ENCODE peak calls at places on chromosomes 6 and 20, in five cellular contexts. F is AG09319, N is right atrium auricular region, U is epithelial cell of esophagus, G is OCI-LY7. P is an unnamed sample.

GRCh38 chr6:5401845-5402738 is 140.8 kb downstream of the FARS2 start:
- DNase-seq in F (no peak), N (no peak), U (peak), G (peak), P (no peak)

GRCh38 chr6:12137480-12137879 is 125.4 kb downstream of the HIVEP1 start:
- DNase-seq in F (peak), N (peak), U (peak), G (no peak), P (no peak)

GRCh38 chr20:58880994-58881752 is 28.7 kb downstream of the GNAS start:
- DNase-seq in F (no peak), N (no peak), U (no peak), G (no peak), P (no peak)

GRCh38 chr6:113594726-113595125 is 262.4 kb upstream of the MARCKS start:
- DNase-seq in F (no peak), N (no peak), U (peak), G (peak), P (no peak)

GRCh38 chr20:50418890-50419642 is 91.1 kb upstream of the PTPN1 start:
- DNase-seq in F (no peak), N (no peak), U (no peak), G (no peak), P (no peak)

GRCh38 chr6:11043552-11043960 is 549 bp downstream of the ELOVL2 start:
- DNase-seq in F (no peak), N (no peak), U (no peak), G (no peak), P (peak)

GRCh38 chr6:107866606-107867301 is 42.6 kb upstream of the SCML4 start:
- DNase-seq in F (no peak), N (no peak), U (peak), G (peak), P (peak)

GRCh38 chr20:62356948-62357667 is 10.0 kb downstream of the LAMA5 start:
- DNase-seq in F (no peak), N (no peak), U (peak), G (no peak), P (no peak)

GRCh38 chr20:56975838-56976237 is 290.6 kb downstream of the BMP7 start:
- DNase-seq in F (no peak), N (no peak), U (no peak), G (no peak), P (no peak)

GRCh38 chr6:119476024-119476423 is 126.5 kb upstream of the MAN1A1 start:
- DNase-seq in F (no peak), N (no peak), U (no peak), G (no peak), P (no peak)

GRCh38 chr20:23873370-23874015 is 6.1 kb downstream of the CST5 start:
- DNase-seq in F (no peak), N (no peak), U (no peak), G (no peak), P (no peak)

GRCh38 chr20:57260065-57260958 is 6.1 kb downstream of the BMP7 start:
- DNase-seq in F (no peak), N (no peak), U (no peak), G (no peak), P (no peak)

GRCh38 chr6:105433723-105434122 is 30.8 kb upstream of the PREP start:
- DNase-seq in F (no peak), N (no peak), U (peak), G (no peak), P (no peak)

GRCh38 chr6:159168536-159169192 is 536 bp upstream of the FNDC1 start:
- DNase-seq in F (no peak), N (no peak), U (no peak), G (no peak), P (no peak)

GRCh38 chr6:65289491-65289890 is 417.5 kb downstream of the EYS start:
- DNase-seq in F (no peak), N (no peak), U (peak), G (no peak), P (no peak)

GRCh38 chr6:72522735-72523141 is 99.1 kb upstream of the KCNQ5 start:
- DNase-seq in F (no peak), N (no peak), U (peak), G (peak), P (peak)

GRCh38 chr6:85920782-85921181 is 278.1 kb upstream of the SYNCRIP start:
- DNase-seq in F (no peak), N (no peak), U (peak), G (no peak), P (no peak)

GRCh38 chr6:87322304-87323212 is at the start of gene SMIM8:
- DNase-seq in F (peak), N (peak), U (peak), G (peak), P (peak)

GRCh38 chr6:42889815-42890214 is 10.4 kb downstream of the RPL7L1 start:
- DNase-seq in F (no peak), N (no peak), U (peak), G (peak), P (no peak)

GRCh38 chr20:16661738-16662137 is 68.1 kb upstream of the SNRPB2 start:
- DNase-seq in F (no peak), N (no peak), U (peak), G (no peak), P (no peak)

GRCh38 chr6:111201155-111201554 is 113.9 kb downstream of the SLC16A10 start:
- DNase-seq in F (no peak), N (no peak), U (no peak), G (no peak), P (no peak)

GRCh38 chr20:51382111-51382985 is 160.2 kb downstream of the NFATC2 start:
- DNase-seq in F (no peak), N (no peak), U (no peak), G (no peak), P (no peak)

GRCh38 chr6:137869781-137870180 is 2.7 kb downstream of the TNFAIP3 start:
- DNase-seq in F (no peak), N (no peak), U (peak), G (no peak), P (no peak)

GRCh38 chr6:137870286-137870685 is 3.2 kb downstream of the TNFAIP3 start:
- DNase-seq in F (no peak), N (no peak), U (peak), G (no peak), P (no peak)

GRCh38 chr6:137870744-137871247 is 3.7 kb downstream of the TNFAIP3 start:
- DNase-seq in F (no peak), N (no peak), U (peak), G (peak), P (peak)

GRCh38 chr6:137867685-137868509 is 838 bp downstream of the TNFAIP3 start:
- DNase-seq in F (no peak), N (no peak), U (peak), G (peak), P (no peak)

GRCh38 chr6:137868721-137869631 is 1.9 kb downstream of the TNFAIP3 start:
- DNase-seq in F (no peak), N (no peak), U (peak), G (peak), P (no peak)
- TF ChIP-seq CTCF in F (no peak), N (no peak), U (peak), G (peak), P (peak)

DNA sequence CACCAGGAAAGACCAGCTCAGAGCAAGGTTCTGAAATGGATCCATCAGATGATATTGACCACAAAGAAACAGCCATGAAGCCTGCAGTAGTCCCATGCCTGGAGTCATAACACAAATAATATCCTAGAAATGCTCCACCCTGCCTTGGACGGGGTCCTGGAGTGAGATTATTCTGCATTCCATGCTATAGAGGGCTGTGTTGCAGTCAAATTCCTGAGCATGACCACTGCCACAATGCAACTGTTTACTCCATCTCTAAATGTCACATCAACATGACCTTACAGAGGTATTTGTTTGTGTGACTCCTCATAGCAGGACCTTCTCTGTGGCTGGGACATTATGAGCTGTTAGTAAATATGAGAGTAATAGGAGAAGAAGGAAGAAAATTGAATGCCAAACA is 257.5 kb upstream of the TCF21 start:
- DNase-seq in F (no peak), N (no peak), U (no peak), G (no peak), P (no peak)
- TF ChIP-seq CTCF in F (peak), N (no peak), U (no peak), G (no peak), P (no peak)

GRCh38 chr20:34705383-34706021 is 1.4 kb downstream of the TP53INP2 start:
- DNase-seq in F (no peak), N (no peak), U (peak), G (no peak), P (no peak)
- TF ChIP-seq CTCF in F (no peak), N (no peak), U (no peak), G (peak), P (peak)

GRCh38 chr6:157280947-157281346 is 42.4 kb downstream of the TMEM242 start:
- DNase-seq in F (no peak), N (no peak), U (no peak), G (no peak), P (no peak)

GRCh38 chr6:157280153-157280552 is 43.2 kb downstream of the TMEM242 start:
- DNase-seq in F (no peak), N (no peak), U (no peak), G (no peak), P (no peak)

GRCh38 chr6:157283330-157283898 is 39.9 kb downstream of the TMEM242 start:
- DNase-seq in F (no peak), N (no peak), U (no peak), G (no peak), P (no peak)

GRCh38 chr6:157282279-157282678 is 41.0 kb downstream of the TMEM242 start:
- DNase-seq in F (no peak), N (no peak), U (no peak), G (no peak), P (no peak)

DNA sequence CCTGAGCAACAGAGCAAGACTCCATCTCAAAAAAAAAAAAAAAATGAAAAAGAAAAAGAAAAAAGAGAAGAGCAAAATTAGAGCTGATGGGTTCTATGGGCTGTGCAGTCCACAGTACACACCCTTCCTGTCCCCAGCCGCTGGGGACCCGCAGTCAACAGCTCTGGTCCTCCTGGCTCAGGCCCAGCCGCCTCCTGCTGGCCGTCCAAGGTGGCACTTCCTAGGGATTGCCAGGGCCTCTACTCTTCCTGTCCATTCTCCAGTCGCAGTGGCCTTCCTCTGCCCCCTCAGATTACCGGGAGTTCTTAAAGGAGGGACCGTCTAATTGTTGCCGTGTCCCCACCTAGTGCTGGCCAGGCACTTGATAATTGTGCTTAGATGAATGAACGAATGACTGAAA is 41.7 kb downstream of the TMEM242 start:
- DNase-seq in F (no peak), N (no peak), U (no peak), G (peak), P (no peak)
- TF ChIP-seq CTCF in F (peak), N (no peak), U (peak), G (peak), P (no peak)

DNA sequence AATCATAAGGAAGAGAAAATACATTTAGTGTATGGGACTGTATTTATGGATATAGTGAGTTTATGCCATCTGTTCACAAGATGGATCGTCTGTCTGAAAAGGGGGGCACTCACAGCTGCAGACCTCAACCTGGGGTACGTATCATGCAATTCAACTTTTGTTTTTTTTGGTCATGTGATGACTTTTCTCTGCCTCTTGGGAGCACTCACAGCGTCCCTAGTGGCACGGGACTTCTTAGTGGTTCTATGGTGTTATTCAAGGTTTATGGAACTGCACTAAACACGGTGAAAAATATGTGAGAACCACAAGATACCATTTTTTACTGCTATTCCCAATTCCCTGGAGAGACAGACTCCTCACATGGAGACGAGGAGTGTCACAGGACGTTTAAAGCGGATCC is 60.4 kb upstream of the MPC1 start:
- DNase-seq in F (no peak), N (no peak), U (no peak), G (no peak), P (no peak)
- TF ChIP-seq CTCF in F (no peak), N (no peak), U (peak), G (peak), P (no peak)

GRCh38 chr6:31712296-31712695 is 2.9 kb upstream of the LY6G6D start:
- DNase-seq in F (no peak), N (no peak), U (peak), G (no peak), P (no peak)
- TF ChIP-seq CTCF in F (no peak), N (no peak), U (peak), G (peak), P (no peak)

P was measured in GM13976.